ENCODE peak calls at places on chromosomes 13 and 19, in five cellular contexts. One of them, this sample, is unnamed.

GRCh38 chr13:79541426-79542049 is 60.6 kb downstream of the NDFIP2 start:
- DNase-seq in mesendoderm: peak
- DNase-seq in mesenchymal stem cell: peak
- DNase-seq in H1: no peak
- DNase-seq in H9: no peak
- DNase-seq in this sample: peak

GRCh38 chr19:5567360-5567970 is at the start of gene TINCR:
- DNase-seq in mesendoderm: peak
- DNase-seq in mesenchymal stem cell: no peak
- DNase-seq in H1: no peak
- DNase-seq in H9: peak
- DNase-seq in this sample: no peak

GRCh38 chr19:48726573-48726972 is 7.0 kb upstream of the MAMSTR start:
- DNase-seq in mesendoderm: no peak
- DNase-seq in mesenchymal stem cell: no peak
- DNase-seq in H1: no peak
- DNase-seq in H9: no peak
- DNase-seq in this sample: no peak

GRCh38 chr13:100875392-100876043 is 200.9 kb upstream of the TMTC4 start:
- DNase-seq in mesendoderm: no peak
- DNase-seq in mesenchymal stem cell: peak
- DNase-seq in H1: no peak
- DNase-seq in H9: no peak
- DNase-seq in this sample: no peak

GRCh38 chr19:31066385-31066784 is 282.9 kb downstream of the TSHZ3 start:
- DNase-seq in mesendoderm: peak
- DNase-seq in mesenchymal stem cell: peak
- DNase-seq in H1: no peak
- DNase-seq in H9: no peak
- DNase-seq in this sample: no peak

GRCh38 chr13:46334008-46334407 is 53.0 kb downstream of the RUBCNL start:
- DNase-seq in mesendoderm: no peak
- DNase-seq in mesenchymal stem cell: no peak
- DNase-seq in H1: no peak
- DNase-seq in H9: no peak
- DNase-seq in this sample: no peak

GRCh38 chr19:5436101-5436947 is 18.9 kb upstream of the ZNRF4 start:
- DNase-seq in mesendoderm: peak
- DNase-seq in mesenchymal stem cell: peak
- DNase-seq in H1: peak
- DNase-seq in H9: peak
- DNase-seq in this sample: peak

GRCh38 chr13:70604448-70604847 is 496.2 kb upstream of the KLHL1 start:
- DNase-seq in mesendoderm: peak
- DNase-seq in mesenchymal stem cell: no peak
- DNase-seq in H1: no peak
- DNase-seq in H9: no peak
- DNase-seq in this sample: no peak

GRCh38 chr13:49740870-49741269 is 49.6 kb upstream of the EBPL start:
- DNase-seq in mesendoderm: no peak
- DNase-seq in mesenchymal stem cell: no peak
- DNase-seq in H1: no peak
- DNase-seq in H9: no peak
- DNase-seq in this sample: no peak

GRCh38 chr19:7905859-7906258 is 2.2 kb downstream of the MAP2K7 start:
- DNase-seq in mesendoderm: no peak
- DNase-seq in mesenchymal stem cell: no peak
- DNase-seq in H1: no peak
- DNase-seq in H9: no peak
- DNase-seq in this sample: no peak

GRCh38 chr19:7905298-7905697 is 1.6 kb downstream of the MAP2K7 start:
- DNase-seq in mesendoderm: no peak
- DNase-seq in mesenchymal stem cell: no peak
- DNase-seq in H1: no peak
- DNase-seq in H9: no peak
- DNase-seq in this sample: no peak

GRCh38 chr19:7903244-7904073 is at the start of gene MAP2K7:
- DNase-seq in mesendoderm: peak
- DNase-seq in mesenchymal stem cell: peak
- DNase-seq in H1: peak
- DNase-seq in H9: peak
- DNase-seq in this sample: peak

GRCh38 chr19:7902796-7903243 is 857 bp upstream of the MAP2K7 start:
- DNase-seq in mesendoderm: no peak
- DNase-seq in mesenchymal stem cell: no peak
- DNase-seq in H1: no peak
- DNase-seq in H9: no peak
- DNase-seq in this sample: no peak

GRCh38 chr19:7904074-7905020 is 670 bp downstream of the MAP2K7 start:
- DNase-seq in mesendoderm: peak
- DNase-seq in mesenchymal stem cell: peak
- DNase-seq in H1: no peak
- DNase-seq in H9: no peak
- DNase-seq in this sample: no peak
- H4K8ac ChIP-seq in mesendoderm: no peak
- H4K8ac ChIP-seq in mesenchymal stem cell: peak
- H4K8ac ChIP-seq in H1: peak
- H4K8ac ChIP-seq in H9: no peak
- H4K8ac ChIP-seq in this sample: no peak

GRCh38 chr13:47858042-47858677 is 142.9 kb downstream of the SUCLA2 start:
- DNase-seq in mesendoderm: no peak
- DNase-seq in mesenchymal stem cell: no peak
- DNase-seq in H1: no peak
- DNase-seq in H9: no peak
- DNase-seq in this sample: no peak
- H3K4me2 ChIP-seq in mesendoderm: no peak
- H3K4me2 ChIP-seq in mesenchymal stem cell: no peak
- H3K4me2 ChIP-seq in H1: no peak
- H3K4me2 ChIP-seq in H9: no peak
- H3K4me2 ChIP-seq in this sample: no peak

GRCh38 chr19:3444695-3445234 is 35.6 kb downstream of the SMIM24 start:
- DNase-seq in mesendoderm: no peak
- DNase-seq in mesenchymal stem cell: no peak
- DNase-seq in H1: no peak
- DNase-seq in H9: no peak
- DNase-seq in this sample: no peak
- H2BK5ac ChIP-seq in mesendoderm: no peak
- H2BK5ac ChIP-seq in mesenchymal stem cell: no peak
- H2BK5ac ChIP-seq in H1: peak
- H2BK5ac ChIP-seq in H9: no peak
- H2BK5ac ChIP-seq in this sample: peak

GRCh38 chr19:10871711-10872550 is 578 bp downstream of the CARM1 start:
- DNase-seq in mesendoderm: no peak
- DNase-seq in mesenchymal stem cell: peak
- DNase-seq in H1: no peak
- DNase-seq in H9: no peak
- DNase-seq in this sample: no peak
- H4K8ac ChIP-seq in mesendoderm: peak
- H4K8ac ChIP-seq in mesenchymal stem cell: peak
- H4K8ac ChIP-seq in H1: peak
- H4K8ac ChIP-seq in H9: no peak
- H4K8ac ChIP-seq in this sample: no peak

GRCh38 chr19:42497492-42498226 is 30.6 kb downstream of the CEACAM1 start:
- DNase-seq in mesendoderm: no peak
- DNase-seq in mesenchymal stem cell: no peak
- DNase-seq in H1: no peak
- DNase-seq in H9: no peak
- DNase-seq in this sample: no peak
- H3K4me2 ChIP-seq in mesendoderm: no peak
- H3K4me2 ChIP-seq in mesenchymal stem cell: no peak
- H3K4me2 ChIP-seq in H1: no peak
- H3K4me2 ChIP-seq in H9: no peak
- H3K4me2 ChIP-seq in this sample: no peak

DNA sequence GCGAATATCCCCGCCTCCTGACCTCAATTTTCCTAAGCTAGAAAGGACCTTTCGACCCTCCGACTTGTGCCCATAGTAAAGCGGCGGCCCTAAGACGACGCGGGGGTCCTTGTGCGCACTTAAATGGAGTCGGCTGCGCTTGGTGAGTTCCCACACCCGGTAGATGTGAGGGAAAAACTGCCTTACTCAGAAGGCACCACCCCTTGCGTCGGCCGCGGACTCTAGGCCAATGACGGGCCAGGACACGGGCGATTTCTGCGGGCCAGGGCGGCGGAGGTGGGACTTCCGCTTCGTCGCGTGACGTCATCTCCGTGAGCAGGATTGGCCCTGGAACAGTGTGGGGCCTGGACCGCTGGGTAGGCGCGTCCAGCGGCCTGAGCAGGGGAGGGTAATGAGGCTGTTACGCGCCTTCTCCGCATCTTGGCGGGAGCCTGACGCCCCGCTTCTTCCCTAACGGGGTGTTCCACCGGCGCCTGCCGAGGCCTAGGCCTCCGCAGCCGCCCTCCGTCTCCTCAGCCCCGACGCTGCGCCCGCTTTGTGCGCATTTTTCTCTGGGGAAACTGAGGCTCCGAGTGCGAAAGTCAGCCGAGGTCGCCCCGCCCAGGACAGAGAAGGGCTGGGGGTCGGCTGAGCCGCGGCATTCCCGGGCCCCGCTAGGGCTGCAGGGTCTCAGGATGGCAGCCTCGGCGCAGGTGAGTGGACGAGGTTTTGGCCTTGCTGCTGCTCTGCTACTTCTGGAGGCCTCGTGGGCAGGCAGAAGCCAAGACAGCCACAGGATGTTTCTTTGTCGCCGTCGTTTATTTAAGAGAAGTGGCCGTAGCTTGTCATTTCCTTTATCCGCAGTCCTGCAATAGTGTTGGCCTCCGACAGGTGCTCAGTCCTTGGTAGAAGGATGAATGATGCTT is at the start of gene ZNF543:
- DNase-seq in mesendoderm: peak
- DNase-seq in mesenchymal stem cell: peak
- DNase-seq in H1: peak
- DNase-seq in H9: peak
- DNase-seq in this sample: peak
- H2BK5ac ChIP-seq in mesendoderm: no peak
- H2BK5ac ChIP-seq in mesenchymal stem cell: peak
- H2BK5ac ChIP-seq in H1: no peak
- H2BK5ac ChIP-seq in H9: no peak
- H2BK5ac ChIP-seq in this sample: peak

GRCh38 chr19:47113446-47114348 is at the start of gene ZC3H4:
- DNase-seq in mesendoderm: peak
- DNase-seq in mesenchymal stem cell: peak
- DNase-seq in H1: peak
- DNase-seq in H9: peak
- DNase-seq in this sample: peak

GRCh38 chr19:47112664-47113445 is 721 bp downstream of the ZC3H4 start:
- DNase-seq in mesendoderm: peak
- DNase-seq in mesenchymal stem cell: peak
- DNase-seq in H1: peak
- DNase-seq in H9: peak
- DNase-seq in this sample: peak

GRCh38 chr19:47111081-47111589 is 2.4 kb downstream of the ZC3H4 start:
- DNase-seq in mesendoderm: no peak
- DNase-seq in mesenchymal stem cell: no peak
- DNase-seq in H1: no peak
- DNase-seq in H9: no peak
- DNase-seq in this sample: no peak

GRCh38 chr19:47111682-47112165 is 1.9 kb downstream of the ZC3H4 start:
- DNase-seq in mesendoderm: no peak
- DNase-seq in mesenchymal stem cell: no peak
- DNase-seq in H1: no peak
- DNase-seq in H9: no peak
- DNase-seq in this sample: peak

GRCh38 chr19:47112166-47112663 is 1.4 kb downstream of the ZC3H4 start:
- DNase-seq in mesendoderm: peak
- DNase-seq in mesenchymal stem cell: peak
- DNase-seq in H1: peak
- DNase-seq in H9: peak
- DNase-seq in this sample: peak
- H4K8ac ChIP-seq in mesendoderm: peak
- H4K8ac ChIP-seq in mesenchymal stem cell: peak
- H4K8ac ChIP-seq in H1: peak
- H4K8ac ChIP-seq in H9: no peak
- H4K8ac ChIP-seq in this sample: no peak

DNA sequence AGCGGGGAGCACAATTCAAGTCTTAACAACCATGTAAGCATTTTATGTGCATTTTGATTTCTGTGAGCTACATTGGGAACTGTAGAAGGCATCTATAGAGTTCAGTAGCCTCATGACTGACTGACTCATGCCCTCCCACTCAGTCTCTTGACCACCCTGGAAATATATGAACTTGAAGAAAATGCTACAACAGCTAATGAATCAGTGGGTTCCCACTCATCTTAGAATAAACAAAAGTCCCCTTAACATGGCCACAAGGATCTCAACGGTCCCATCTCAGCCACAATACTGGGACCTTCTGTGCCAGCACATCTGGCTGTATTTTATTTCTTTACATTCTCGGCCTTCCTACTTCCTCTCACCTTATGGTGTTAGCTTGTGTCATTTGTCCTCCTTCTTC is 619.8 kb downstream of the DCT start:
- DNase-seq in mesendoderm: no peak
- DNase-seq in mesenchymal stem cell: peak
- DNase-seq in H1: no peak
- DNase-seq in H9: no peak
- DNase-seq in this sample: no peak
- H3K4me2 ChIP-seq in mesendoderm: no peak
- H3K4me2 ChIP-seq in mesenchymal stem cell: no peak
- H3K4me2 ChIP-seq in H1: no peak
- H3K4me2 ChIP-seq in H9: no peak
- H3K4me2 ChIP-seq in this sample: no peak

DNA sequence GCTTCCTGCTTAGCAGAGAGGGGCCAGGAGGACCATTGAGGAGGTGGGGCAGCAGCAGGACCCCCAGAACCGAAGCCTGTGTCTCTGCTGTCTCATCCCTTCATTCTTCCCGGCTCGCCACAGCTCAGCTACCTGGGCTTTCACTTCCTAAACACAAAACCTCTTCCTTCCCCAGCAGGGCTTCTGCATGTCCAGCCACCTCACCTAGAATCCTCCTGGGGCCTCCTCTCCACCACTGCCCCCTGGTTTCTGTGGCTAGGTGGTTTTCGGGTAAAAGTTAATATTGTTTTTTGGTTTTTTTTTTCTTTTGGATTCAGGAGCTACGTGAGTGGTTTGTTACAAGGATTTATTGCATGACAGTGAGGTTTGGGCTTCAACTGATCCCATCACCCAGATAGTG is 61.8 kb upstream of the PABPC3 start:
- DNase-seq in mesendoderm: no peak
- DNase-seq in mesenchymal stem cell: no peak
- DNase-seq in H1: no peak
- DNase-seq in H9: no peak
- DNase-seq in this sample: no peak
- H2BK5ac ChIP-seq in mesendoderm: no peak
- H2BK5ac ChIP-seq in mesenchymal stem cell: no peak
- H2BK5ac ChIP-seq in H1: no peak
- H2BK5ac ChIP-seq in H9: no peak
- H2BK5ac ChIP-seq in this sample: no peak

This sample was measured in neuronal stem cell.